ENCODE peak calls at places on chromosomes 1 and 21, in five cellular contexts. B, F, C, Q and M are unnamed samples.

GRCh38 chr1:230067441-230067870 is 418 bp downstream of the GALNT2 start:
- DNase-seq in F (no peak), B (no peak), C (peak; percentile 37), Q (no peak), M (no peak)

GRCh38 chr1:33341190-33341589 is 20.3 kb upstream of the A3GALT2 start:
- DNase-seq in Q (no peak), C (no peak), B (no peak), F (no peak), M (no peak)

GRCh38 chr1:148310807-148311206 is 158.7 kb upstream of the NBPF11 start:
- DNase-seq in C (no peak), B (no peak), Q (no peak), F (no peak), M (no peak)

GRCh38 chr1:162663086-162663485 is 30.8 kb downstream of the DDR2 start:
- DNase-seq in C (peak; percentile 24), Q (no peak), B (no peak), F (no peak), M (no peak)

GRCh38 chr1:244010191-244010590 is 40.9 kb upstream of the ZBTB18 start:
- DNase-seq in Q (no peak), F (no peak), B (peak; percentile 36), C (no peak), M (no peak)

GRCh38 chr1:97451944-97452343 is 468.9 kb downstream of the DPYD start:
- DNase-seq in B (no peak), F (no peak), Q (no peak), C (peak; percentile 89), M (peak; percentile 48)

GRCh38 chr1:224264321-224264720 is 65.7 kb downstream of the NVL start:
- DNase-seq in Q (no peak), F (no peak), C (no peak), B (no peak), M (no peak)

GRCh38 chr1:182603646-182604127 is 502 bp downstream of the RGS16 start:
- DNase-seq in F (no peak), Q (no peak), B (no peak), C (no peak), M (no peak)

GRCh38 chr21:33197546-33197945 is 32.2 kb upstream of the IFNAR2 start:
- DNase-seq in Q (no peak), F (no peak), C (no peak), B (no peak), M (no peak)

GRCh38 chr1:67987046-67987799 is 63.2 kb downstream of the DIRAS3 start:
- DNase-seq in C (peak; percentile 14), B (no peak), F (no peak), Q (no peak), M (no peak)

GRCh38 chr1:8374356-8374755 is 56.4 kb downstream of the SLC45A1 start:
- DNase-seq in F (no peak), Q (no peak), B (no peak), C (no peak), M (no peak)

GRCh38 chr1:221740941-221741363 is 937 bp downstream of the DUSP10 start:
- DNase-seq in C (peak; percentile 8), B (peak; percentile 42), Q (no peak), F (no peak), M (no peak)

GRCh38 chr21:17903029-17903806 is 84.1 kb upstream of the C21orf91 start:
- DNase-seq in F (no peak), B (no peak), Q (no peak), C (peak; percentile 33), M (peak; percentile 2)

GRCh38 chr1:36657826-36658225 is 175.1 kb upstream of the CSF3R start:
- DNase-seq in Q (no peak), F (no peak), B (no peak), C (no peak), M (no peak)

GRCh38 chr1:14658642-14659041 is 60.2 kb downstream of the KAZN start:
- DNase-seq in B (no peak), F (no peak), Q (no peak), C (no peak), M (no peak)

GRCh38 chr1:150829751-150830150 is 21.7 kb upstream of the CTSK start:
- DNase-seq in B (no peak), C (no peak), Q (no peak), F (no peak), M (no peak)

GRCh38 chr1:25009675-25010262 is 79.7 kb upstream of the RUNX3 start:
- DNase-seq in B (peak; percentile 56), F (no peak), Q (no peak), C (no peak), M (no peak)

GRCh38 chr1:36161656-36162531 is 5.9 kb downstream of the MAP7D1 start:
- DNase-seq in Q (no peak), C (peak; percentile 73), F (no peak), B (peak; percentile 43), M (no peak)

GRCh38 chr1:246151796-246152434 is 355.2 kb downstream of the SMYD3 start:
- DNase-seq in B (no peak), C (peak; percentile 16), F (no peak), Q (no peak), M (no peak)

GRCh38 chr1:19448491-19449439 is 36.6 kb downstream of the CAPZB start:
- DNase-seq in C (peak; percentile 83), Q (peak; percentile 28), F (no peak), B (peak; percentile 43), M (no peak)